ENCODE peak calls at places on chromosomes 13 and 19, in nine cellular contexts. E, F, M, X, K, W, V, C and P are unnamed samples.

GRCh38 chr19:10818306-10819123 is 17.5 kb downstream of the TMED1 start:
- DNase-seq in M (no peak), X (no peak), E (no peak), V (no peak), C (no peak), F (no peak), W (no peak), K (no peak), P (no peak)

GRCh38 chr19:40178756-40179155 is 12.5 kb upstream of the MAP3K10 start:
- DNase-seq in X (no peak), C (no peak), E (no peak), W (no peak), M (no peak), F (no peak), V (no peak), K (no peak), P (no peak)

GRCh38 chr13:49214917-49215376 is 5.2 kb upstream of the MLNR start:
- DNase-seq in M (peak), F (no peak), E (peak), X (peak), C (peak), K (no peak), V (peak), W (peak), P (no peak)

GRCh38 chr19:7177926-7178325 is 108.4 kb downstream of the ZNF557 start:
- DNase-seq in F (no peak), W (no peak), X (no peak), E (peak), M (no peak), C (no peak), V (no peak), K (no peak), P (no peak)

GRCh38 chr13:102678339-102679122 is 16.3 kb downstream of the METTL21C start:
- DNase-seq in K (no peak), C (no peak), W (no peak), M (no peak), F (no peak), E (no peak), X (no peak), V (no peak), P (no peak)

GRCh38 chr19:47284324-47284899 is 9.7 kb downstream of the INAFM1 start:
- DNase-seq in W (no peak), V (no peak), X (peak), E (peak), K (no peak), M (no peak), C (peak), F (no peak), P (no peak)

GRCh38 chr19:2446390-2446789 is 10.4 kb downstream of the LMNB2 start:
- DNase-seq in M (peak), W (peak), E (no peak), V (no peak), X (no peak), F (no peak), C (peak), K (no peak), P (no peak)

GRCh38 chr13:23427342-23428182 is 5.9 kb downstream of the SACS start:
- DNase-seq in C (no peak), E (peak), W (no peak), X (no peak), M (no peak), V (no peak), K (no peak), F (no peak), P (no peak)

GRCh38 chr19:18340990-18341868 is 831 bp downstream of the PGPEP1 start:
- DNase-seq in M (peak), V (peak), X (no peak), K (no peak), W (peak), C (peak), F (peak), E (no peak), P (peak)

GRCh38 chr13:39451860-39452301 is 151.1 kb downstream of the LHFPL6 start:
- DNase-seq in W (no peak), X (no peak), M (no peak), F (no peak), E (peak), V (no peak), K (no peak), C (no peak), P (no peak)

GRCh38 chr19:3543150-3544053 is 4.4 kb downstream of the TEKTIP1 start:
- DNase-seq in W (no peak), C (no peak), F (no peak), M (no peak), K (no peak), X (no peak), E (no peak), V (no peak), P (no peak)

GRCh38 chr13:97109256-97109655 is 112.9 kb upstream of the MBNL2 start:
- DNase-seq in V (no peak), M (no peak), X (no peak), F (no peak), K (no peak), W (no peak), C (no peak), E (no peak), P (no peak)

GRCh38 chr19:54218960-54219661 is 3.7 kb downstream of the LILRB3 start:
- DNase-seq in X (no peak), V (no peak), K (no peak), E (no peak), F (no peak), M (no peak), C (no peak), W (no peak), P (no peak)

GRCh38 chr13:98521461-98521860 is 55.4 kb downstream of the STK24 start:
- DNase-seq in M (no peak), F (no peak), W (no peak), V (no peak), K (no peak), E (no peak), X (no peak), C (no peak), P (no peak)

GRCh38 chr19:3234800-3235199 is 10.3 kb downstream of the CELF5 start:
- DNase-seq in V (no peak), E (no peak), F (no peak), W (peak), M (no peak), C (peak), X (no peak), K (no peak), P (no peak)

GRCh38 chr19:8355631-8356402 is 8.1 kb upstream of the ANGPTL4 start:
- DNase-seq in E (peak), W (no peak), K (no peak), C (no peak), F (peak), M (no peak), V (no peak), X (no peak), P (no peak)

GRCh38 chr13:92590503-92590908 is 636.1 kb upstream of the GPC6 start:
- DNase-seq in F (no peak), X (no peak), W (no peak), V (no peak), K (no peak), C (no peak), M (no peak), E (peak), P (no peak)

GRCh38 chr19:51593138-51593890 is 22.2 kb downstream of the ZNF175 start:
- DNase-seq in K (no peak), V (no peak), F (no peak), C (no peak), M (no peak), X (no peak), E (no peak), W (no peak), P (no peak)

GRCh38 chr13:34748078-34748477 is 194.0 kb upstream of the NBEA start:
- DNase-seq in W (no peak), X (no peak), K (no peak), C (no peak), M (no peak), E (peak), F (no peak), V (no peak), P (no peak)

GRCh38 chr13:106493569-106493968 is 41.9 kb downstream of the EFNB2 start:
- DNase-seq in F (no peak), C (no peak), W (no peak), V (no peak), E (no peak), X (no peak), K (no peak), M (no peak), P (no peak)

GRCh38 chr19:2345794-2346663 is 14.0 kb upstream of the TMPRSS9 start:
- DNase-seq in X (no peak), M (no peak), W (no peak), E (peak), C (no peak), K (no peak), V (no peak), F (no peak), P (no peak)

GRCh38 chr13:81872581-81872980 is 1531.7 kb upstream of the SPRY2 start:
- DNase-seq in K (no peak), F (no peak), M (no peak), E (no peak), C (no peak), W (no peak), V (no peak), X (no peak), P (no peak)

GRCh38 chr13:110377178-110378175 is 70.4 kb downstream of the COL4A2 start:
- DNase-seq in E (no peak), M (no peak), X (no peak), C (no peak), F (no peak), V (no peak), K (no peak), W (no peak), P (no peak)

GRCh38 chr13:97161832-97162231 is 60.3 kb upstream of the MBNL2 start:
- DNase-seq in V (no peak), F (no peak), K (no peak), W (no peak), M (no peak), X (no peak), E (no peak), C (no peak), P (no peak)

GRCh38 chr19:41421314-41421713 is 5.9 kb downstream of the B3GNT8 start:
- DNase-seq in C (no peak), K (no peak), W (no peak), M (no peak), X (no peak), F (no peak), V (no peak), E (no peak), P (no peak)

GRCh38 chr13:101965096-101965495 is 436.8 kb downstream of the FGF14 start:
- DNase-seq in C (no peak), X (no peak), F (no peak), E (no peak), W (no peak), K (no peak), M (no peak), V (no peak), P (no peak)

GRCh38 chr13:48144413-48145035 is 49.6 kb upstream of the MED4 start:
- DNase-seq in F (no peak), C (peak), V (no peak), E (peak), X (no peak), M (no peak), W (no peak), K (no peak), P (no peak)